ENCODE peak calls at places on chromosomes 12 and 14, in seven cellular contexts. One of them, this sample, is unnamed.

GRCh38 chr14:55745906-55746305 is 165.9 kb downstream of the KTN1 start:
- DNase-seq in AG04449: no peak
- DNase-seq in tibial nerve: no peak
- DNase-seq in thoracic aorta: no peak
- DNase-seq in astrocyte of the cerebellum: no peak
- DNase-seq in AG04450: no peak
- DNase-seq in A549: no peak
- DNase-seq in this sample: no peak

GRCh38 chr12:81125691-81126090 is 47.8 kb downstream of the ACSS3 start:
- DNase-seq in tibial nerve: no peak
- DNase-seq in astrocyte of the cerebellum: no peak
- DNase-seq in thoracic aorta: no peak
- DNase-seq in AG04450: no peak
- DNase-seq in A549: no peak
- DNase-seq in AG04449: no peak
- DNase-seq in this sample: no peak

GRCh38 chr12:75443709-75444108 is 36.8 kb upstream of the GLIPR1 start:
- DNase-seq in A549: no peak
- DNase-seq in astrocyte of the cerebellum: no peak
- DNase-seq in thoracic aorta: no peak
- DNase-seq in AG04449: no peak
- DNase-seq in tibial nerve: no peak
- DNase-seq in AG04450: no peak
- DNase-seq in this sample: no peak

GRCh38 chr12:64883264-64884163 is 59.1 kb downstream of the TBC1D30 start:
- DNase-seq in thoracic aorta: no peak
- DNase-seq in AG04449: no peak
- DNase-seq in AG04450: no peak
- DNase-seq in A549: peak
- DNase-seq in tibial nerve: no peak
- DNase-seq in astrocyte of the cerebellum: no peak
- DNase-seq in this sample: no peak

GRCh38 chr12:113720629-113721028 is 245.5 kb downstream of the RBM19 start:
- DNase-seq in AG04449: no peak
- DNase-seq in A549: no peak
- DNase-seq in thoracic aorta: no peak
- DNase-seq in astrocyte of the cerebellum: no peak
- DNase-seq in AG04450: no peak
- DNase-seq in tibial nerve: no peak
- DNase-seq in this sample: no peak

GRCh38 chr14:58171090-58171489 is 19.1 kb upstream of the ARMH4 start:
- DNase-seq in thoracic aorta: peak
- DNase-seq in AG04449: peak
- DNase-seq in astrocyte of the cerebellum: peak
- DNase-seq in A549: peak
- DNase-seq in tibial nerve: peak
- DNase-seq in AG04450: peak
- DNase-seq in this sample: no peak

GRCh38 chr14:77260631-77261030 is 10.4 kb downstream of the NGB start:
- DNase-seq in thoracic aorta: no peak
- DNase-seq in AG04450: no peak
- DNase-seq in tibial nerve: no peak
- DNase-seq in A549: no peak
- DNase-seq in astrocyte of the cerebellum: no peak
- DNase-seq in AG04449: no peak
- DNase-seq in this sample: no peak

GRCh38 chr12:119649202-119649808 is 18.6 kb upstream of the PRKAB1 start:
- DNase-seq in AG04449: no peak
- DNase-seq in tibial nerve: no peak
- DNase-seq in thoracic aorta: no peak
- DNase-seq in A549: peak
- DNase-seq in astrocyte of the cerebellum: no peak
- DNase-seq in AG04450: no peak
- DNase-seq in this sample: no peak

GRCh38 chr14:51447411-51447810 is 204.3 kb upstream of the FRMD6 start:
- DNase-seq in astrocyte of the cerebellum: no peak
- DNase-seq in thoracic aorta: no peak
- DNase-seq in tibial nerve: no peak
- DNase-seq in AG04450: no peak
- DNase-seq in A549: no peak
- DNase-seq in AG04449: no peak
- DNase-seq in this sample: no peak

GRCh38 chr12:79455314-79455713 is 235.4 kb downstream of the PAWR start:
- DNase-seq in AG04450: no peak
- DNase-seq in tibial nerve: no peak
- DNase-seq in thoracic aorta: no peak
- DNase-seq in AG04449: no peak
- DNase-seq in A549: no peak
- DNase-seq in astrocyte of the cerebellum: no peak
- DNase-seq in this sample: no peak

GRCh38 chr12:1744932-1745331 is 54.1 kb downstream of the ADIPOR2 start:
- DNase-seq in thoracic aorta: no peak
- DNase-seq in AG04450: no peak
- DNase-seq in AG04449: no peak
- DNase-seq in A549: no peak
- DNase-seq in tibial nerve: no peak
- DNase-seq in astrocyte of the cerebellum: no peak
- DNase-seq in this sample: no peak

GRCh38 chr14:68283378-68284123 is 464.0 kb downstream of the RAD51B start:
- DNase-seq in tibial nerve: no peak
- DNase-seq in A549: no peak
- DNase-seq in AG04449: no peak
- DNase-seq in AG04450: no peak
- DNase-seq in astrocyte of the cerebellum: no peak
- DNase-seq in thoracic aorta: no peak
- DNase-seq in this sample: peak

GRCh38 chr14:34496007-34496678 is 34.1 kb upstream of the SPTSSA start:
- DNase-seq in AG04449: no peak
- DNase-seq in astrocyte of the cerebellum: no peak
- DNase-seq in thoracic aorta: no peak
- DNase-seq in tibial nerve: peak
- DNase-seq in AG04450: no peak
- DNase-seq in A549: no peak
- DNase-seq in this sample: no peak

GRCh38 chr12:113142173-113142885 is 6.8 kb upstream of the RASAL1 start:
- DNase-seq in astrocyte of the cerebellum: no peak
- DNase-seq in AG04450: no peak
- DNase-seq in thoracic aorta: no peak
- DNase-seq in AG04449: no peak
- DNase-seq in tibial nerve: peak
- DNase-seq in A549: no peak
- DNase-seq in this sample: no peak

GRCh38 chr12:553216-554000 is 93.7 kb downstream of the B4GALNT3 start:
- DNase-seq in AG04449: no peak
- DNase-seq in thoracic aorta: no peak
- DNase-seq in AG04450: no peak
- DNase-seq in A549: no peak
- DNase-seq in tibial nerve: no peak
- DNase-seq in astrocyte of the cerebellum: no peak
- DNase-seq in this sample: no peak

GRCh38 chr12:120705618-120706017 is 4.6 kb upstream of the UNC119B start:
- DNase-seq in astrocyte of the cerebellum: no peak
- DNase-seq in tibial nerve: no peak
- DNase-seq in A549: no peak
- DNase-seq in AG04449: no peak
- DNase-seq in thoracic aorta: no peak
- DNase-seq in AG04450: no peak
- DNase-seq in this sample: no peak

GRCh38 chr14:33589334-33589733 is 361.5 kb downstream of the EGLN3 start:
- DNase-seq in tibial nerve: no peak
- DNase-seq in A549: no peak
- DNase-seq in AG04449: peak
- DNase-seq in astrocyte of the cerebellum: peak
- DNase-seq in thoracic aorta: no peak
- DNase-seq in AG04450: no peak
- DNase-seq in this sample: no peak

GRCh38 chr12:91926810-91927209 is 218.8 kb downstream of the BTG1 start:
- DNase-seq in thoracic aorta: no peak
- DNase-seq in A549: peak
- DNase-seq in tibial nerve: no peak
- DNase-seq in AG04449: peak
- DNase-seq in astrocyte of the cerebellum: peak
- DNase-seq in AG04450: peak
- DNase-seq in this sample: no peak

GRCh38 chr14:23076785-23077408 is 18.0 kb downstream of the ACIN1 start:
- DNase-seq in A549: no peak
- DNase-seq in tibial nerve: peak
- DNase-seq in astrocyte of the cerebellum: no peak
- DNase-seq in AG04449: no peak
- DNase-seq in thoracic aorta: no peak
- DNase-seq in AG04450: no peak
- DNase-seq in this sample: no peak

GRCh38 chr14:44149597-44149996 is 357.5 kb downstream of the FSCB start:
- DNase-seq in thoracic aorta: no peak
- DNase-seq in astrocyte of the cerebellum: no peak
- DNase-seq in AG04450: no peak
- DNase-seq in tibial nerve: no peak
- DNase-seq in AG04449: no peak
- DNase-seq in A549: no peak
- DNase-seq in this sample: no peak

GRCh38 chr12:122174155-122174845 is at the start of gene IL31:
- DNase-seq in tibial nerve: no peak
- DNase-seq in thoracic aorta: no peak
- DNase-seq in AG04450: no peak
- DNase-seq in AG04449: no peak
- DNase-seq in A549: no peak
- DNase-seq in astrocyte of the cerebellum: no peak
- DNase-seq in this sample: no peak

GRCh38 chr12:29282452-29282851 is 98.5 kb downstream of the ERGIC2 start:
- DNase-seq in thoracic aorta: no peak
- DNase-seq in tibial nerve: no peak
- DNase-seq in astrocyte of the cerebellum: no peak
- DNase-seq in A549: no peak
- DNase-seq in AG04449: no peak
- DNase-seq in AG04450: no peak
- DNase-seq in this sample: no peak

DNA sequence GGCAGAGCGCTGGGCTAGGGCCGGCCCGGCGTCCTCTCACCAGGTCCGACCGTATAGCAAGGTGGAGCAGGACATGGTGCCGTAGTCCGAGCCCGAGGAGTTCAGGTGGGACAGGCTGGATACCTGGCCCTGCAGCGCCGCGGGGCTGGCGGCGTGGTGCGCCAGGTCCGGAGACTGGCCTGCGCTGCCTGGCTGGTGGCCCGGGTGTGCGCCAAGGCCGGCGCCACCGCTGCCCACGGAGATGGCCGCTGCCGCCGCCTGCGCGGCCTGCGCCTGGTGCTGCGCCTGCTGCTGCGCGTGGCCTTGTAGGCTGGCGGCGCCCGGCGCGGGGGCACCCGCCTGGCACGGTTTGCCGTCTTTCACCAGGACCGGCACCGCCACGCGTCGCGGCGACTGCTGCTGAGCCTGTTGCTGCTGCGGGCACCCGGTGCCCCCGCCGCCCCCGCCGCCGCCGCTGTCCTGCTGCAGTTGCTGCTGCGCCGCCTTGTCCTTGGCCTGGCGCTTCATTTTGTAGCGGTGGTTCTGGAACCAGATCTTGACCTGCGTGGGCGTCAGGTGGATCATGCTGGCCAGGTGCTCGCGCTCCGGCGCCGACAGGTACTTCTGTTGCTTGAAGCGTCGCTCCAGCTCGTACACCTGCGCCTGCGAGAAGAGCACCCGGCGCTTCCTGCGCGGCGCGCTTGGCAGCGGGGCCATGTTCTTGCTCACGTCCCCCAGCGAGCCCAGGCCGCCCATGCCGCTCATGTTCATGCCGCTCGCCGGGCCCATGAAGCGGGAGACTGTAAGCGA is 2.6 kb downstream of the NKX2-1 start:
- DNase-seq in A549: no peak
- DNase-seq in AG04450: no peak
- DNase-seq in thoracic aorta: no peak
- DNase-seq in astrocyte of the cerebellum: no peak
- DNase-seq in AG04449: no peak
- DNase-seq in tibial nerve: no peak
- DNase-seq in this sample: no peak
- H3K4me3 ChIP-seq in A549: no peak
- H3K4me3 ChIP-seq in AG04450: no peak
- H3K4me3 ChIP-seq in thoracic aorta: no peak
- H3K4me3 ChIP-seq in astrocyte of the cerebellum: no peak
- H3K4me3 ChIP-seq in AG04449: no peak
- H3K4me3 ChIP-seq in tibial nerve: no peak
- H3K4me3 ChIP-seq in this sample: no peak

GRCh38 chr12:32548691-32549412 is 130.2 kb upstream of the DNM1L start:
- DNase-seq in tibial nerve: peak
- DNase-seq in A549: no peak
- DNase-seq in astrocyte of the cerebellum: peak
- DNase-seq in thoracic aorta: peak
- DNase-seq in AG04450: no peak
- DNase-seq in AG04449: peak
- DNase-seq in this sample: no peak
- TF ChIP-seq CTCF in tibial nerve: no peak
- TF ChIP-seq CTCF in A549: no peak
- TF ChIP-seq CTCF in astrocyte of the cerebellum: no peak
- TF ChIP-seq CTCF in thoracic aorta: no peak
- TF ChIP-seq CTCF in AG04450: no peak
- TF ChIP-seq CTCF in AG04449: no peak
- TF ChIP-seq CTCF in this sample: no peak

DNA sequence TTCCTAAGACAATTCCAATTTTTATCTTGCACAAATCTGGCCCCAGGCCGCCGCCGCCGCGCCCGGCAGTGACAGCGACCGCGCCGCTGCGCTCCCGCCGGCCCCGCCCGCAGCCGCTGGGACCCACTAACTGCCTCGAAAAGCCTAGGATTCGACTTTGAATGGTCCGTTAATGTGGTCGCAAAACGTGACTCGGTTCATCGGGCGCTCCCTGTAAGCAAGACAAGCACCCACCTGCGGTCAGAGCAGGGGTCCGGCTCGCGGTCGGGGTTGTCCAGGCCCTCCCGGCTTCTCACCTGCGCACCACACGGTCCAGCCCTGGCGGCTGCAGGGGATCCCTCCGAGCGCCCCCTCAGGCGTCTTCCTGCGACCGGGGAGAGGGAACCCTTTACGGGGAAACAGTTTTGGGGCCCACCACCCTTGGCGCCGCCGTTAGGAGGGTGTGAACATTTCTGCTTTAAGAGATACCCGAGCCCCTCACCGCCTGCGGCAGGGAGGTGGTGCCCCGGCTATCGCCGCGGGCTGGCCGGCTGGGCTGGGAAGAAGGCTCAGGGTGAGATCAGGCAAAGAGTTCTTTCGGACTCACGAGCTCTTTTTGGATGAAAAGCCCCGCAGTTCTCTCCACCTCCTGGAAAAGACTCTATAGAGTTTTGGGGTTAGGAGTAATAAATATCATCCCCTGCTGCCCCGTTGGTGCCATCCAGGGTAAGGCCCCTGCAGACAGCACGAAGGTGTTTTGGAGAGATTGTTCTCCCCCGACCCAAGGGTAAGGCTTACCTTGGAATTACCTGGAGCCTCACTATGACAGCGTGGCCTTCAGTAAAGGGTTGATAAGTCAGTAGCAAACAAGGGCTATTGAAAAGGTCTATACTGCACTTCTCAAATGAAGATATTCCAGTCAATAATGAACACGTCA is 13.6 kb upstream of the FOXJ2 start:
- DNase-seq in A549: no peak
- DNase-seq in thoracic aorta: no peak
- DNase-seq in astrocyte of the cerebellum: no peak
- DNase-seq in AG04450: no peak
- DNase-seq in AG04449: no peak
- DNase-seq in tibial nerve: no peak
- DNase-seq in this sample: no peak
- H3K4me3 ChIP-seq in A549: peak
- H3K4me3 ChIP-seq in thoracic aorta: peak
- H3K4me3 ChIP-seq in astrocyte of the cerebellum: peak
- H3K4me3 ChIP-seq in AG04450: peak
- H3K4me3 ChIP-seq in AG04449: peak
- H3K4me3 ChIP-seq in tibial nerve: peak
- H3K4me3 ChIP-seq in this sample: no peak

GRCh38 chr12:42590324-42590934 is 883 bp upstream of the PRICKLE1 start:
- DNase-seq in thoracic aorta: no peak
- DNase-seq in A549: peak
- DNase-seq in tibial nerve: no peak
- DNase-seq in astrocyte of the cerebellum: no peak
- DNase-seq in AG04449: no peak
- DNase-seq in AG04450: no peak
- DNase-seq in this sample: no peak
- TF ChIP-seq CTCF in thoracic aorta: no peak
- TF ChIP-seq CTCF in A549: peak
- TF ChIP-seq CTCF in tibial nerve: no peak
- TF ChIP-seq CTCF in astrocyte of the cerebellum: no peak
- TF ChIP-seq CTCF in AG04449: no peak
- TF ChIP-seq CTCF in AG04450: no peak
- TF ChIP-seq CTCF in this sample: no peak

This sample was measured in GM12864.